ENCODE peak calls at places on chromosomes 13 and 19, in nine cellular contexts. C is brain microvascular endothelial cell, B is AG10803, M is heart right ventricle, G is fibroblast of the aortic adventitia, Z is AG04449, W is H1, N is cardiac fibroblast, E is GM23248. H is an unnamed sample.

GRCh38 chr13:34678154-34678553 is 263.9 kb upstream of the NBEA start:
- DNase-seq in C (peak; percentile 82), B (no peak), M (no peak), G (peak; percentile 2), Z (no peak), W (no peak), N (peak; percentile 39), E (peak; percentile 39), H (no peak)

GRCh38 chr19:29662278-29662603 is 3.0 kb upstream of the PLEKHF1 start:
- DNase-seq in C (no peak), B (no peak), M (no peak), G (no peak), Z (no peak), W (no peak), N (no peak), E (no peak), H (no peak)

GRCh38 chr13:78576266-78576665 is 27.1 kb downstream of the POU4F1 start:
- DNase-seq in C (no peak), B (no peak), M (no peak), G (no peak), Z (no peak), W (no peak), N (no peak), E (no peak), H (no peak)

GRCh38 chr19:7104783-7105447 is 35.4 kb downstream of the ZNF557 start:
- DNase-seq in C (no peak), B (no peak), M (no peak), G (no peak), Z (no peak), W (no peak), N (no peak), E (no peak), H (no peak)

GRCh38 chr13:93260591-93260990 is 34.0 kb downstream of the GPC6 start:
- DNase-seq in C (no peak), B (peak; percentile 53), M (no peak), G (peak; percentile 43), Z (no peak), W (no peak), N (no peak), E (peak; percentile 41), H (no peak)

GRCh38 chr13:30735025-30735967 is at the start of gene ALOX5AP:
- DNase-seq in C (no peak), B (no peak), M (no peak), G (no peak), Z (no peak), W (no peak), N (no peak), E (no peak), H (no peak)

GRCh38 chr13:111184685-111185401 is 69.7 kb downstream of the ARHGEF7 start:
- DNase-seq in C (peak; percentile 68), B (no peak), M (no peak), G (peak; percentile 33), Z (no peak), W (no peak), N (peak; percentile 31), E (no peak), H (no peak)

GRCh38 chr13:99968521-99969367 is 2.8 kb downstream of the ZIC5 start:
- DNase-seq in C (no peak), B (no peak), M (no peak), G (no peak), Z (no peak), W (no peak), N (no peak), E (peak; percentile 53), H (no peak)

GRCh38 chr13:95296326-95296939 is 4.8 kb downstream of the ABCC4 start:
- DNase-seq in C (no peak), B (peak; percentile 13), M (peak; percentile 38), G (no peak), Z (no peak), W (no peak), N (peak; percentile 34), E (peak; percentile 39), H (no peak)

GRCh38 chr13:109725995-109726637 is 60.3 kb downstream of the IRS2 start:
- DNase-seq in C (no peak), B (no peak), M (no peak), G (no peak), Z (no peak), W (no peak), N (no peak), E (no peak), H (no peak)

GRCh38 chr19:53037101-53038097 is 7.1 kb upstream of the ERVV-2 start:
- DNase-seq in C (peak; percentile 56), B (peak; percentile 11), M (peak; percentile 38), G (peak; percentile 51), Z (no peak), W (no peak), N (peak; percentile 50), E (peak; percentile 87), H (peak; percentile 14)

GRCh38 chr13:112722433-112723250 is 32.8 kb downstream of the ATP11A start:
- DNase-seq in C (peak; percentile 76), B (peak; percentile 31), M (no peak), G (peak; percentile 98), Z (no peak), W (no peak), N (peak; percentile 95), E (peak; percentile 65), H (no peak)

GRCh38 chr19:45152504-45153338 is 8.1 kb downstream of the NKPD1 start:
- DNase-seq in C (no peak), B (peak; percentile 36), M (peak; percentile 39), G (peak; percentile 40), Z (no peak), W (no peak), N (peak; percentile 66), E (peak; percentile 65), H (no peak)

GRCh38 chr19:52946322-52947310 is 16.1 kb downstream of the ZNF816 start:
- DNase-seq in C (no peak), B (no peak), M (peak; percentile 18), G (no peak), Z (no peak), W (peak; percentile 89), N (no peak), E (peak; percentile 53), H (no peak)

GRCh38 chr19:50779504-50780457 is 9.5 kb downstream of the GPR32 start:
- DNase-seq in C (no peak), B (no peak), M (no peak), G (no peak), Z (no peak), W (no peak), N (no peak), E (no peak), H (no peak)

GRCh38 chr19:24032651-24033050 is 54.3 kb upstream of the ZNF254 start:
- DNase-seq in C (no peak), B (no peak), M (no peak), G (no peak), Z (no peak), W (no peak), N (no peak), E (no peak), H (no peak)

GRCh38 chr19:28727133-28727834 is 485.7 kb downstream of the UQCRFS1 start:
- DNase-seq in C (no peak), B (no peak), M (peak; percentile 19), G (peak; percentile 22), Z (no peak), W (peak; percentile 43), N (peak; percentile 27), E (peak; percentile 32), H (no peak)

GRCh38 chr19:35133826-35134225 is 1.0 kb downstream of the LGI4 start:
- DNase-seq in C (no peak), B (no peak), M (no peak), G (no peak), Z (no peak), W (no peak), N (no peak), E (no peak), H (no peak)

GRCh38 chr19:35134601-35135091 is at the start of gene LGI4:
- DNase-seq in C (no peak), B (no peak), M (no peak), G (no peak), Z (no peak), W (no peak), N (no peak), E (peak; percentile 11), H (no peak)

GRCh38 chr19:35136977-35137702 is 1.5 kb upstream of the FXYD1 start:
- DNase-seq in C (no peak), B (no peak), M (no peak), G (no peak), Z (no peak), W (no peak), N (no peak), E (peak; percentile 9), H (no peak)

GRCh38 chr19:35136231-35136630 is 1.4 kb upstream of the LGI4 start:
- DNase-seq in C (no peak), B (no peak), M (no peak), G (no peak), Z (no peak), W (no peak), N (no peak), E (no peak), H (no peak)

DNA sequence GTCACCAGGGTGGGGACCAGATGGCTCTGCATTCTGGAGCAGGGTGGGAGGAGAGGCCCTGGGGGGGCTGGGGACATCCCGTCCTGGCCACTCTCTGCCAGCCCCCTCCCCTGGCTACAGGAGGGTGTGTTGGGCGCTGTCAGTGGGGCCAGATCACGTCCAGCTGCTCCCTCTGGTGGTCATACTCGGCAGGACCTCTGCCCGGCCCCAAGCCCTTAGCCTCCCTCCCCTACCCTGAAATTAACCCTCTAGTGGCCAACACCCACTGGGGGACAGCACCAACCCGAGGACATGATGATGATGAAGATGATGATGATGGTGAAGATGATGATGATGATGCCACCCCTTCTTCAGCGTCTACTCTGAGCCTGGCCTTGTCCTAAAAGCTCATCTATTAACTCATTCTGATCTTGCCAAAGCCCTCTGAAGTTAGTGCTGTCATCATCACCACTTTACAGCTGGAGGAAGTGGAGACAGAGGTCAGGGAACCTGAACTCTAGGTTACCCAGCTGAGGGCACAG is 590 bp upstream of the LGI4 start:
- DNase-seq in C (peak; percentile 44), B (peak; percentile 51), M (peak; percentile 85), G (peak; percentile 65), Z (no peak), W (no peak), N (peak; percentile 74), E (peak; percentile 67), H (no peak)
- H3K4me3 ChIP-seq in C (no peak overlapping the region), B (no peak overlapping the region), M (peak overlapping the region; percentile 24), G (no peak overlapping the region), Z (no peak overlapping the region), W (peak overlapping the region; percentile 44), N (no peak overlapping the region), E (no peak overlapping the region), H (no peak overlapping the region)

GRCh38 chr19:2457394-2458037 is 757 bp upstream of the LMNB2 start:
- DNase-seq in C (no peak), B (no peak), M (no peak), G (no peak), Z (no peak), W (no peak), N (no peak), E (no peak), H (no peak)
- H3K4me3 ChIP-seq in C (peak overlapping the region; percentile 41), B (peak overlapping the region; percentile 53), M (peak overlapping the region; percentile 98), G (peak overlapping the region; percentile 51), Z (peak overlapping the region; percentile 37), W (peak overlapping the region; percentile 46), N (no peak overlapping the region), E (peak overlapping the region; percentile 69), H (peak overlapping the region; percentile 41)

GRCh38 chr19:1350861-1351260 is 32.8 kb upstream of the NDUFS7 start:
- DNase-seq in C (no peak), B (no peak), M (no peak), G (no peak), Z (no peak), W (no peak), N (no peak), E (no peak), H (no peak)
- H3K4me3 ChIP-seq in C (no peak overlapping the region), B (no peak overlapping the region), M (no peak overlapping the region), G (no peak overlapping the region), Z (no peak overlapping the region), W (no peak overlapping the region), N (no peak overlapping the region), E (no peak overlapping the region), H (no peak overlapping the region)

GRCh38 chr19:16969127-16969526 is 57.5 kb downstream of the CPAMD8 start:
- DNase-seq in C (peak; percentile 9), B (no peak), M (no peak), G (no peak), Z (no peak), W (no peak), N (peak; percentile 49), E (peak; percentile 10), H (no peak)
- H3K4me3 ChIP-seq in C (no peak overlapping the region), B (no peak overlapping the region), M (no peak overlapping the region), G (no peak overlapping the region), Z (no peak overlapping the region), W (no peak overlapping the region), N (no peak overlapping the region), E (no peak overlapping the region), H (no peak overlapping the region)